ENCODE peak calls at places on chromosomes 7 and 10, in five cellular contexts. One of them, this sample, is unnamed.

GRCh38 chr10:97319671-97320479 is 804 bp downstream of the FRAT1 start:
- DNase-seq in T-helper 1 cell: peak
- DNase-seq in DMS153: peak
- DNase-seq in omental fat pad: no peak
- DNase-seq in osteocyte: no peak
- DNase-seq in this sample: peak

GRCh38 chr10:78621183-78621789 is 447.5 kb upstream of the ZMIZ1 start:
- DNase-seq in DMS153: peak
- DNase-seq in osteocyte: no peak
- DNase-seq in T-helper 1 cell: no peak
- DNase-seq in omental fat pad: no peak
- DNase-seq in this sample: peak

GRCh38 chr10:45058580-45058979 is 57.9 kb downstream of the ZNF22 start:
- DNase-seq in osteocyte: no peak
- DNase-seq in DMS153: no peak
- DNase-seq in T-helper 1 cell: no peak
- DNase-seq in omental fat pad: no peak
- DNase-seq in this sample: no peak

GRCh38 chr10:19702215-19702614 is 114.0 kb upstream of the PLXDC2 start:
- DNase-seq in T-helper 1 cell: no peak
- DNase-seq in DMS153: no peak
- DNase-seq in omental fat pad: no peak
- DNase-seq in osteocyte: no peak
- DNase-seq in this sample: no peak

GRCh38 chr10:13668126-13668525 is 81.4 kb downstream of the PRPF18 start:
- DNase-seq in T-helper 1 cell: no peak
- DNase-seq in omental fat pad: no peak
- DNase-seq in osteocyte: no peak
- DNase-seq in DMS153: no peak
- DNase-seq in this sample: no peak

GRCh38 chr10:70931168-70931805 is 42.9 kb upstream of the PCBD1 start:
- DNase-seq in omental fat pad: no peak
- DNase-seq in DMS153: no peak
- DNase-seq in T-helper 1 cell: no peak
- DNase-seq in osteocyte: no peak
- DNase-seq in this sample: no peak

GRCh38 chr10:60105195-60105812 is 198.9 kb upstream of the CCDC6 start:
- DNase-seq in osteocyte: no peak
- DNase-seq in omental fat pad: no peak
- DNase-seq in DMS153: no peak
- DNase-seq in T-helper 1 cell: no peak
- DNase-seq in this sample: no peak

GRCh38 chr10:73039635-73040034 is 57.0 kb downstream of the P4HA1 start:
- DNase-seq in omental fat pad: no peak
- DNase-seq in DMS153: no peak
- DNase-seq in osteocyte: no peak
- DNase-seq in T-helper 1 cell: no peak
- DNase-seq in this sample: no peak

GRCh38 chr7:155276800-155277375 is 20.8 kb upstream of the INSIG1 start:
- DNase-seq in T-helper 1 cell: no peak
- DNase-seq in omental fat pad: no peak
- DNase-seq in DMS153: no peak
- DNase-seq in osteocyte: no peak
- DNase-seq in this sample: no peak

GRCh38 chr7:98107313-98107691 is 640 bp downstream of the LMTK2 start:
- DNase-seq in osteocyte: no peak
- DNase-seq in omental fat pad: no peak
- DNase-seq in DMS153: no peak
- DNase-seq in T-helper 1 cell: peak
- DNase-seq in this sample: no peak

GRCh38 chr7:159207398-159207797 is 62.7 kb upstream of the VIPR2 start:
- DNase-seq in osteocyte: no peak
- DNase-seq in DMS153: no peak
- DNase-seq in T-helper 1 cell: no peak
- DNase-seq in omental fat pad: no peak
- DNase-seq in this sample: no peak

GRCh38 chr10:88583584-88583957 is 453 bp upstream of the RNLS start:
- DNase-seq in omental fat pad: no peak
- DNase-seq in DMS153: no peak
- DNase-seq in osteocyte: no peak
- DNase-seq in T-helper 1 cell: no peak
- DNase-seq in this sample: no peak

GRCh38 chr10:93198401-93199175 is 124.9 kb downstream of the CYP26A1 start:
- DNase-seq in omental fat pad: no peak
- DNase-seq in T-helper 1 cell: no peak
- DNase-seq in DMS153: no peak
- DNase-seq in osteocyte: no peak
- DNase-seq in this sample: no peak

GRCh38 chr7:117673839-117674238 is 194.0 kb downstream of the CFTR start:
- DNase-seq in omental fat pad: no peak
- DNase-seq in T-helper 1 cell: no peak
- DNase-seq in DMS153: peak
- DNase-seq in osteocyte: no peak
- DNase-seq in this sample: no peak

GRCh38 chr7:17041324-17041723 is 159.5 kb upstream of the AGR3 start:
- DNase-seq in osteocyte: no peak
- DNase-seq in T-helper 1 cell: no peak
- DNase-seq in DMS153: peak
- DNase-seq in omental fat pad: no peak
- DNase-seq in this sample: no peak

GRCh38 chr7:23418046-23418445 is 52.2 kb downstream of the IGF2BP3 start:
- DNase-seq in T-helper 1 cell: no peak
- DNase-seq in osteocyte: no peak
- DNase-seq in DMS153: no peak
- DNase-seq in omental fat pad: no peak
- DNase-seq in this sample: no peak

GRCh38 chr10:114166053-114166452 is 8.0 kb downstream of the CCDC186 start:
- DNase-seq in DMS153: no peak
- DNase-seq in osteocyte: no peak
- DNase-seq in T-helper 1 cell: no peak
- DNase-seq in omental fat pad: no peak
- DNase-seq in this sample: no peak

GRCh38 chr7:156956733-156957132 is 7.2 kb downstream of the NOM1 start:
- DNase-seq in T-helper 1 cell: no peak
- DNase-seq in omental fat pad: no peak
- DNase-seq in osteocyte: no peak
- DNase-seq in DMS153: no peak
- DNase-seq in this sample: no peak

GRCh38 chr7:14158111-14158510 is 168.6 kb upstream of the ETV1 start:
- DNase-seq in DMS153: no peak
- DNase-seq in osteocyte: no peak
- DNase-seq in T-helper 1 cell: no peak
- DNase-seq in omental fat pad: no peak
- DNase-seq in this sample: no peak

GRCh38 chr10:75957321-75957720 is 525.9 kb downstream of the LRMDA start:
- DNase-seq in T-helper 1 cell: no peak
- DNase-seq in DMS153: no peak
- DNase-seq in osteocyte: no peak
- DNase-seq in omental fat pad: no peak
- DNase-seq in this sample: no peak

GRCh38 chr10:128046934-128047251 is 79.3 kb downstream of the MKI67 start:
- DNase-seq in omental fat pad: no peak
- DNase-seq in DMS153: no peak
- DNase-seq in T-helper 1 cell: no peak
- DNase-seq in osteocyte: no peak
- DNase-seq in this sample: no peak

GRCh38 chr10:71748671-71749191 is 24.6 kb downstream of the VSIR start:
- DNase-seq in omental fat pad: no peak
- DNase-seq in DMS153: no peak
- DNase-seq in T-helper 1 cell: peak
- DNase-seq in osteocyte: no peak
- DNase-seq in this sample: peak

GRCh38 chr10:31374146-31374696 is 55.2 kb downstream of the ZEB1 start:
- DNase-seq in osteocyte: no peak
- DNase-seq in DMS153: no peak
- DNase-seq in omental fat pad: no peak
- DNase-seq in T-helper 1 cell: no peak
- DNase-seq in this sample: no peak

GRCh38 chr10:105585753-105586152 is 944.7 kb downstream of the SORCS3 start:
- DNase-seq in osteocyte: no peak
- DNase-seq in DMS153: no peak
- DNase-seq in T-helper 1 cell: no peak
- DNase-seq in omental fat pad: no peak
- DNase-seq in this sample: no peak

GRCh38 chr7:143408686-143409551 is at the start of gene EPHA1:
- DNase-seq in DMS153: no peak
- DNase-seq in omental fat pad: no peak
- DNase-seq in osteocyte: no peak
- DNase-seq in T-helper 1 cell: peak
- DNase-seq in this sample: peak

GRCh38 chr10:79241990-79242619 is 105.2 kb upstream of the PPIF start:
- DNase-seq in osteocyte: no peak
- DNase-seq in omental fat pad: no peak
- DNase-seq in DMS153: no peak
- DNase-seq in T-helper 1 cell: peak
- DNase-seq in this sample: no peak

GRCh38 chr10:75417522-75417927 is 13.9 kb upstream of the LRMDA start:
- DNase-seq in osteocyte: no peak
- DNase-seq in T-helper 1 cell: no peak
- DNase-seq in omental fat pad: no peak
- DNase-seq in DMS153: peak
- DNase-seq in this sample: no peak

GRCh38 chr10:122051609-122052385 is 62.8 kb downstream of the TACC2 start:
- DNase-seq in osteocyte: peak
- DNase-seq in omental fat pad: no peak
- DNase-seq in T-helper 1 cell: no peak
- DNase-seq in DMS153: peak
- DNase-seq in this sample: peak

GRCh38 chr7:145497911-145498525 is 618.6 kb upstream of the CNTNAP2 start:
- DNase-seq in DMS153: no peak
- DNase-seq in T-helper 1 cell: no peak
- DNase-seq in omental fat pad: no peak
- DNase-seq in osteocyte: no peak
- DNase-seq in this sample: no peak

GRCh38 chr7:37719077-37719476 is 35.5 kb downstream of the GPR141 start:
- DNase-seq in omental fat pad: no peak
- DNase-seq in osteocyte: no peak
- DNase-seq in T-helper 1 cell: no peak
- DNase-seq in DMS153: no peak
- DNase-seq in this sample: no peak

GRCh38 chr7:114409750-114410149 is 4.9 kb upstream of the FOXP2 start:
- DNase-seq in omental fat pad: no peak
- DNase-seq in T-helper 1 cell: no peak
- DNase-seq in DMS153: no peak
- DNase-seq in osteocyte: no peak
- DNase-seq in this sample: no peak

GRCh38 chr7:123041085-123041484 is 45.6 kb upstream of the TAS2R16 start:
- DNase-seq in DMS153: no peak
- DNase-seq in T-helper 1 cell: no peak
- DNase-seq in osteocyte: no peak
- DNase-seq in omental fat pad: no peak
- DNase-seq in this sample: no peak

GRCh38 chr10:30542001-30542861 is 87.3 kb downstream of the LYZL2 start:
- DNase-seq in omental fat pad: no peak
- DNase-seq in T-helper 1 cell: no peak
- DNase-seq in osteocyte: no peak
- DNase-seq in DMS153: no peak
- DNase-seq in this sample: no peak

GRCh38 chr7:106187613-106188350 is 75.7 kb upstream of the SYPL1 start:
- DNase-seq in osteocyte: no peak
- DNase-seq in omental fat pad: no peak
- DNase-seq in DMS153: no peak
- DNase-seq in T-helper 1 cell: no peak
- DNase-seq in this sample: no peak

GRCh38 chr7:92446869-92447238 is 428 bp upstream of the GATAD1 start:
- DNase-seq in DMS153: no peak
- DNase-seq in omental fat pad: no peak
- DNase-seq in osteocyte: no peak
- DNase-seq in T-helper 1 cell: no peak
- DNase-seq in this sample: no peak